ENCODE peak calls at places on chromosome 22, in five cellular contexts. One of them, this sample, is unnamed.

GRCh38 chr22:50473855-50474671 is 772 bp downstream of the SBF1 start:
- DNase-seq in HCT116: no peak
- DNase-seq in GM13976: peak
- DNase-seq in RWPE1: no peak
- DNase-seq in tibial nerve: no peak
- DNase-seq in this sample: no peak

GRCh38 chr22:29782061-29782845 is 15.1 kb downstream of the UQCR10 start:
- DNase-seq in tibial nerve: no peak
- DNase-seq in HCT116: no peak
- DNase-seq in GM13976: no peak
- DNase-seq in RWPE1: no peak
- DNase-seq in this sample: no peak

GRCh38 chr22:47354668-47355387 is 592.4 kb downstream of the TBC1D22A start:
- DNase-seq in GM13976: no peak
- DNase-seq in HCT116: no peak
- DNase-seq in tibial nerve: no peak
- DNase-seq in RWPE1: no peak
- DNase-seq in this sample: no peak

GRCh38 chr22:37186228-37186996 is 1.6 kb downstream of the C1QTNF6 start:
- DNase-seq in GM13976: peak
- DNase-seq in RWPE1: peak
- DNase-seq in HCT116: peak
- DNase-seq in tibial nerve: peak
- DNase-seq in this sample: no peak

GRCh38 chr22:38467904-38468760 is at the start of gene KDELR3:
- DNase-seq in tibial nerve: peak
- DNase-seq in RWPE1: peak
- DNase-seq in HCT116: peak
- DNase-seq in GM13976: peak
- DNase-seq in this sample: no peak

GRCh38 chr22:45124176-45124857 is 39.4 kb upstream of the NUP50 start:
- DNase-seq in RWPE1: no peak
- DNase-seq in GM13976: no peak
- DNase-seq in HCT116: no peak
- DNase-seq in tibial nerve: no peak
- DNase-seq in this sample: no peak

GRCh38 chr22:31093956-31094622 is 13.0 kb downstream of the SMTN start:
- DNase-seq in RWPE1: no peak
- DNase-seq in HCT116: no peak
- DNase-seq in tibial nerve: no peak
- DNase-seq in GM13976: no peak
- DNase-seq in this sample: no peak

GRCh38 chr22:25729016-25729415 is 13.0 kb upstream of the MYO18B start:
- DNase-seq in HCT116: no peak
- DNase-seq in tibial nerve: no peak
- DNase-seq in RWPE1: no peak
- DNase-seq in GM13976: no peak
- DNase-seq in this sample: no peak

GRCh38 chr22:50528682-50529415 is 963 bp downstream of the TYMP start:
- DNase-seq in tibial nerve: no peak
- DNase-seq in HCT116: no peak
- DNase-seq in RWPE1: no peak
- DNase-seq in GM13976: no peak
- DNase-seq in this sample: no peak

GRCh38 chr22:30821863-30822215 is 127.2 kb downstream of the OSBP2 start:
- DNase-seq in tibial nerve: no peak
- DNase-seq in GM13976: no peak
- DNase-seq in RWPE1: no peak
- DNase-seq in HCT116: no peak
- DNase-seq in this sample: no peak

GRCh38 chr22:46140989-46141928 is 9.1 kb upstream of the PPARA start:
- DNase-seq in tibial nerve: no peak
- DNase-seq in HCT116: no peak
- DNase-seq in RWPE1: no peak
- DNase-seq in GM13976: no peak
- DNase-seq in this sample: no peak

GRCh38 chr22:31451709-31452571 is 37.7 kb downstream of the EIF4ENIF1 start:
- DNase-seq in RWPE1: peak
- DNase-seq in GM13976: peak
- DNase-seq in HCT116: peak
- DNase-seq in tibial nerve: no peak
- DNase-seq in this sample: no peak

GRCh38 chr22:23832226-23833016 is 6.4 kb downstream of the DERL3 start:
- DNase-seq in HCT116: no peak
- DNase-seq in tibial nerve: no peak
- DNase-seq in RWPE1: no peak
- DNase-seq in GM13976: no peak
- DNase-seq in this sample: no peak

GRCh38 chr22:24315367-24315781 is 44.7 kb downstream of the SPECC1L start:
- DNase-seq in tibial nerve: no peak
- DNase-seq in HCT116: no peak
- DNase-seq in GM13976: no peak
- DNase-seq in RWPE1: no peak
- DNase-seq in this sample: no peak

GRCh38 chr22:46585340-46586122 is 34.7 kb upstream of the GRAMD4 start:
- DNase-seq in GM13976: no peak
- DNase-seq in tibial nerve: no peak
- DNase-seq in RWPE1: no peak
- DNase-seq in HCT116: no peak
- DNase-seq in this sample: no peak

GRCh38 chr22:19713228-19713627 is 1.1 kb upstream of the SEPTIN5 start:
- DNase-seq in GM13976: no peak
- DNase-seq in HCT116: no peak
- DNase-seq in tibial nerve: no peak
- DNase-seq in RWPE1: no peak
- DNase-seq in this sample: no peak

GRCh38 chr22:26558246-26558895 is 31.6 kb downstream of the TPST2 start:
- DNase-seq in RWPE1: no peak
- DNase-seq in GM13976: no peak
- DNase-seq in tibial nerve: no peak
- DNase-seq in HCT116: no peak
- DNase-seq in this sample: no peak

GRCh38 chr22:50731811-50732624 is 6.0 kb upstream of the ACR start:
- DNase-seq in RWPE1: peak
- DNase-seq in tibial nerve: no peak
- DNase-seq in GM13976: peak
- DNase-seq in HCT116: peak
- DNase-seq in this sample: no peak

GRCh38 chr22:38982008-38982927 is at the start of gene APOBEC3B:
- DNase-seq in HCT116: peak
- DNase-seq in RWPE1: peak
- DNase-seq in GM13976: peak
- DNase-seq in tibial nerve: peak
- DNase-seq in this sample: peak

GRCh38 chr22:37566903-37567798 is 6.9 kb downstream of the CDC42EP1 start:
- DNase-seq in RWPE1: no peak
- DNase-seq in tibial nerve: peak
- DNase-seq in GM13976: peak
- DNase-seq in HCT116: peak
- DNase-seq in this sample: peak

GRCh38 chr22:37016134-37016910 is 2.9 kb downstream of the TST start:
- DNase-seq in tibial nerve: no peak
- DNase-seq in RWPE1: no peak
- DNase-seq in HCT116: no peak
- DNase-seq in GM13976: no peak
- DNase-seq in this sample: no peak

GRCh38 chr22:24566899-24567511 is 11.2 kb downstream of the SNRPD3 start:
- DNase-seq in HCT116: no peak
- DNase-seq in tibial nerve: no peak
- DNase-seq in RWPE1: no peak
- DNase-seq in GM13976: no peak
- DNase-seq in this sample: no peak

GRCh38 chr22:20882855-20883254 is 24.0 kb downstream of the SNAP29 start:
- DNase-seq in RWPE1: no peak
- DNase-seq in GM13976: no peak
- DNase-seq in HCT116: no peak
- DNase-seq in tibial nerve: no peak
- DNase-seq in this sample: no peak

GRCh38 chr22:39627208-39627607 is 56.7 kb downstream of the CACNA1I start:
- DNase-seq in HCT116: no peak
- DNase-seq in RWPE1: no peak
- DNase-seq in tibial nerve: no peak
- DNase-seq in GM13976: no peak
- DNase-seq in this sample: no peak

GRCh38 chr22:39617761-39618757 is 47.5 kb downstream of the CACNA1I start:
- DNase-seq in GM13976: no peak
- DNase-seq in tibial nerve: no peak
- DNase-seq in HCT116: no peak
- DNase-seq in RWPE1: no peak
- DNase-seq in this sample: no peak

GRCh38 chr22:44451016-44451415 is 47.0 kb downstream of the RTL6 start:
- DNase-seq in tibial nerve: no peak
- DNase-seq in GM13976: no peak
- DNase-seq in HCT116: no peak
- DNase-seq in RWPE1: no peak
- DNase-seq in this sample: no peak

GRCh38 chr22:26463688-26464087 is 19.9 kb downstream of the HPS4 start:
- DNase-seq in RWPE1: no peak
- DNase-seq in HCT116: no peak
- DNase-seq in tibial nerve: no peak
- DNase-seq in GM13976: no peak
- DNase-seq in this sample: no peak

GRCh38 chr22:39351689-39352214 is 2.0 kb downstream of the SYNGR1 start:
- DNase-seq in GM13976: peak
- DNase-seq in RWPE1: no peak
- DNase-seq in tibial nerve: no peak
- DNase-seq in HCT116: no peak
- DNase-seq in this sample: no peak

GRCh38 chr22:48894064-48894671 is 933.5 kb downstream of the BRD1 start:
- DNase-seq in RWPE1: no peak
- DNase-seq in GM13976: peak
- DNase-seq in HCT116: no peak
- DNase-seq in tibial nerve: no peak
- DNase-seq in this sample: peak
- TF ChIP-seq CTCF in RWPE1: no peak
- TF ChIP-seq CTCF in GM13976: no peak
- TF ChIP-seq CTCF in HCT116: peak
- TF ChIP-seq CTCF in tibial nerve: no peak
- TF ChIP-seq CTCF in this sample: no peak

GRCh38 chr22:22235564-22235963 is 9.0 kb upstream of the VPREB1 start:
- DNase-seq in HCT116: no peak
- DNase-seq in RWPE1: no peak
- DNase-seq in GM13976: peak
- DNase-seq in tibial nerve: peak
- DNase-seq in this sample: peak
- TF ChIP-seq CTCF in HCT116: peak
- TF ChIP-seq CTCF in RWPE1: no peak
- TF ChIP-seq CTCF in GM13976: peak
- TF ChIP-seq CTCF in tibial nerve: peak
- TF ChIP-seq CTCF in this sample: peak

GRCh38 chr22:22348127-22348814 is 103.7 kb downstream of the VPREB1 start:
- DNase-seq in HCT116: peak
- DNase-seq in tibial nerve: no peak
- DNase-seq in RWPE1: no peak
- DNase-seq in GM13976: no peak
- DNase-seq in this sample: peak
- TF ChIP-seq CTCF in HCT116: peak
- TF ChIP-seq CTCF in tibial nerve: no peak
- TF ChIP-seq CTCF in RWPE1: no peak
- TF ChIP-seq CTCF in GM13976: peak
- TF ChIP-seq CTCF in this sample: no peak

GRCh38 chr22:35912668-35913067 is 116.0 kb downstream of the RBFOX2 start:
- DNase-seq in HCT116: no peak
- DNase-seq in RWPE1: no peak
- DNase-seq in tibial nerve: no peak
- DNase-seq in GM13976: no peak
- DNase-seq in this sample: no peak

GRCh38 chr22:35911877-35912276 is 116.7 kb downstream of the RBFOX2 start:
- DNase-seq in tibial nerve: no peak
- DNase-seq in HCT116: no peak
- DNase-seq in GM13976: no peak
- DNase-seq in RWPE1: no peak
- DNase-seq in this sample: no peak

GRCh38 chr22:35913925-35914324 is 114.7 kb downstream of the RBFOX2 start:
- DNase-seq in GM13976: no peak
- DNase-seq in RWPE1: no peak
- DNase-seq in tibial nerve: no peak
- DNase-seq in HCT116: no peak
- DNase-seq in this sample: no peak

GRCh38 chr22:35910926-35911325 is 117.7 kb downstream of the RBFOX2 start:
- DNase-seq in GM13976: no peak
- DNase-seq in HCT116: no peak
- DNase-seq in tibial nerve: no peak
- DNase-seq in RWPE1: no peak
- DNase-seq in this sample: no peak

DNA sequence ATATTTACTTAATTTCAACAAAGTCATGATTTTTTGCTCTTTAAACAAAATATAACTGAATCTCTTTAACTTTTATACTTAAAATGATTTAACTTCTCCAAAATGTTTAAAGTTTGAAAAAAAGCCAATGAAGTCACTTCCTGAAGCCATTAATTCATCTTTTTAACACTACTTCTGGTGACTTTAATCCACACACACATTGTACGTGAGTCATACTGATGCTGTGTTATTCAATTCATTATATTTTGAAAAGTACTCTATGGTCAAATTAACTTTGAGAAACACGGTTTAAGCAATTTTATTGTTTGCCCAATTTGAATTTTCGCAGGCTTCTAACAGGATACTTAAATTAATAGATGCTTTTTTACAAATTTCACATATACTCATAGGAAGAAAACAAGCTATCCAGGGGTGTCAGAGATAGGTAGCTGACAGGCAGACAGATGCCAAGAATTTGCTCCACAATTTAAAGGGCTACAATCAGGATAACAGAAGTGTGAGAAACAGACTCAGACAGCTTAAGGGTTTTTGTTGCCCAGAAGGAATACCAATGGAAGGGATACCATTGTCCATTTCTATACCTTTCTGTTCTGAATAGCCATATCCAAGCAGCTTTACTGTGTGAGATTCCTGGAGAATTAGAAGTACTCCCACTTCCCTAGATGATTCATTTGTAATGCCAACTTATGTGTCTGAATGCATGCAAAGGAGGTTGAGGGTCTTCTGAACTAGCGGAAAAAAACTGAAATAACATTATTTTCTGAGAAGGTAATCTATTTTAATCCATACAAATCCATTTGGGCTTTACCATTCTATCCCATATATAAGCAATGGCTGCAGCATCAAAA is 118.4 kb downstream of the RBFOX2 start:
- DNase-seq in tibial nerve: no peak
- DNase-seq in HCT116: no peak
- DNase-seq in RWPE1: no peak
- DNase-seq in GM13976: no peak
- DNase-seq in this sample: no peak
- TF ChIP-seq CTCF in tibial nerve: no peak
- TF ChIP-seq CTCF in HCT116: no peak
- TF ChIP-seq CTCF in RWPE1: no peak
- TF ChIP-seq CTCF in GM13976: no peak
- TF ChIP-seq CTCF in this sample: no peak

GRCh38 chr22:42649261-42650056 is at the start of gene CYB5R3:
- DNase-seq in tibial nerve: peak
- DNase-seq in GM13976: peak
- DNase-seq in HCT116: peak
- DNase-seq in RWPE1: peak
- DNase-seq in this sample: peak
- TF ChIP-seq CTCF in tibial nerve: no peak
- TF ChIP-seq CTCF in GM13976: no peak
- TF ChIP-seq CTCF in HCT116: no peak
- TF ChIP-seq CTCF in RWPE1: no peak
- TF ChIP-seq CTCF in this sample: no peak